ENCODE peak calls at places on chromosomes 12 and 14, in five cellular contexts. L is tibial nerve, W is suprapubic skin, B is adrenal gland, U is upper lobe of left lung. Z is an unnamed sample.

GRCh38 chr12:116571089-116571488 is 11.9 kb downstream of the MAP1LC3B2 start:
- DNase-seq in L (no peak), W (no peak), B (no peak), U (no peak), Z (no peak)

GRCh38 chr12:89862511-89863331 is 154.1 kb upstream of the ATP2B1 start:
- DNase-seq in L (no peak), W (no peak), B (peak; percentile 54), U (peak; percentile 58), Z (no peak)

GRCh38 chr14:96482986-96483385 is 19.2 kb upstream of the PAPOLA start:
- DNase-seq in L (no peak), W (no peak), B (no peak), U (no peak), Z (no peak)

GRCh38 chr12:4816776-4817530 is 92.8 kb upstream of the KCNA1 start:
- DNase-seq in L (no peak), W (no peak), B (no peak), U (no peak), Z (no peak)

GRCh38 chr12:124560519-124560918 is 6.9 kb downstream of the NCOR2 start:
- DNase-seq in L (no peak), W (no peak), B (no peak), U (no peak), Z (no peak)

GRCh38 chr14:68955164-68955921 is 23.8 kb downstream of the ACTN1 start:
- DNase-seq in L (no peak), W (no peak), B (no peak), U (no peak), Z (no peak)

GRCh38 chr14:42002139-42002538 is 395.5 kb downstream of the LRFN5 start:
- DNase-seq in L (no peak), W (no peak), B (no peak), U (no peak), Z (no peak)

GRCh38 chr12:121839106-121839992 is 19.3 kb downstream of the HPD start:
- DNase-seq in L (peak; percentile 100), W (peak; percentile 99), B (peak; percentile 100), U (peak; percentile 100), Z (peak; percentile 96)

GRCh38 chr12:81416571-81416970 is 338.7 kb downstream of the ACSS3 start:
- DNase-seq in L (no peak), W (no peak), B (no peak), U (no peak), Z (no peak)

GRCh38 chr14:104346112-104346462 is 207.7 kb downstream of the KIF26A start:
- DNase-seq in L (no peak), W (peak; percentile 70), B (no peak), U (peak; percentile 16), Z (no peak)

GRCh38 chr12:34403706-34404376 is 381.5 kb downstream of the ALG10 start:
- DNase-seq in L (peak; percentile 3), W (peak; percentile 56), B (no peak), U (peak; percentile 8), Z (no peak)

GRCh38 chr12:26789731-26790644 is 43.0 kb downstream of the ITPR2 start:
- DNase-seq in L (no peak), W (no peak), B (no peak), U (peak; percentile 36), Z (no peak)

GRCh38 chr12:6635856-6636521 is at the start of gene LPAR5:
- DNase-seq in L (no peak), W (no peak), B (no peak), U (peak; percentile 40), Z (no peak)

GRCh38 chr12:47867496-47867941 is 37.3 kb downstream of the VDR start:
- DNase-seq in L (no peak), W (no peak), B (peak; percentile 47), U (peak; percentile 45), Z (no peak)

GRCh38 chr12:54082402-54082892 is 28.8 kb downstream of the HOXC4 start:
- DNase-seq in L (no peak), W (no peak), B (peak; percentile 47), U (no peak), Z (no peak)

GRCh38 chr12:130131025-130131424 is 31.2 kb upstream of the FZD10 start:
- DNase-seq in L (no peak), W (no peak), B (no peak), U (no peak), Z (no peak)

GRCh38 chr14:63467440-63468072 is 75.6 kb downstream of the PPP2R5E start:
- DNase-seq in L (no peak), W (no peak), B (no peak), U (no peak), Z (no peak)

GRCh38 chr14:96304956-96305355 is 48.9 kb downstream of the BDKRB1 start:
- DNase-seq in L (no peak), W (no peak), B (no peak), U (no peak), Z (no peak)

GRCh38 chr12:109770104-109770860 is 56.7 kb downstream of the FAM222A start:
- DNase-seq in L (no peak), W (peak; percentile 65), B (no peak), U (peak; percentile 4), Z (no peak)

GRCh38 chr12:121536929-121537813 is 43.7 kb downstream of the KDM2B start:
- DNase-seq in L (peak; percentile 66), W (peak; percentile 90), B (peak; percentile 92), U (peak; percentile 96), Z (peak; percentile 84)

DNA sequence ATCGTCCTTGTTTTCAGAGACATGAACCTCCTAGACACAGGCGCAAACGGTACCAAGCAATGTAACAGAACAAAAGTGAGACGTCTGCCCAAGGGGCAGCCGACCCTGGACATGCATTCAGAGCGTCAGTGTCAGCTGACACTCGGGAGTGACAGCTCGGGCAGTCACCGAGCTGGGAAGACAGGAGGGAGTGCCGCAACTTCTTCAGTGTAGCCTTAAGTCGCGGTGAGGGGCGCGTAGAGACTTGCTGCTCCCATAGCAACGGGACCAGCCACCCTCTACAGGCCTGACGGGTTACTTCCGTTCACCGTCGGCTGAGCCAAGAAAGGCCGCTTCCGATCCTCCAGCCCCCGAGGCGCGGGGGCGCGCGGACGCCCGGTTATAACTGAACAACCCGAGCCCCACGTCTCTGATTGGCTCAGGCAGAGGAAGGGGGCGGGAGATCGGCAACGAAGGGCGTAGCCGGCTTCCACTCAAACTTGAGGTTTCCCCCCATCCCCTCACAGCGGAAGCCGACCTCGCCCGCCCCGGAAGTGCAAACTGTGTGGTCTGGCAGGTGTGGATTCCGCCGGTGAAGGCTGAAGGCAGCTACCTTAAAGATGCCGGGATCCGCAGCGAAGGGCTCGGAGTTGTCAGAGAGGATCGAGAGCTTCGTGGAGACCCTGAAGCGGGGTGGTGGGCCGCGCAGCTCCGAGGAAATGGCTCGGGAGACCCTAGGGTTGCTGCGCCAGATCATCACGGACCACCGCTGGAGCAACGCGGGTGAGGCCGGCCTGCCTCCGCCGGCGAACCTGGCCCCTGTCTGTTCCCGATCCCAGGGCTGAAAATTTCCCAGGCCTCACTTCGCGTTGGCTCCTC is at the start of gene EIF2B2:
- DNase-seq in L (peak; percentile 96), W (peak; percentile 99), B (peak; percentile 98), U (peak; percentile 98), Z (peak; percentile 87)
- TF ChIP-seq POLR2A in L (peak; percentile 73), W (no peak), B (peak; percentile 61), U (peak; percentile 80), Z (peak; percentile 83)

GRCh38 chr14:106528717-106529116 is 1002.3 kb downstream of the TMEM121 start:
- DNase-seq in L (no peak), W (no peak), B (no peak), U (no peak), Z (no peak)
- TF ChIP-seq POLR2A in L (no peak), W (no peak), B (no peak), U (no peak), Z (no peak)

GRCh38 chr12:32106517-32107366 is at the start of gene BICD1:
- DNase-seq in L (peak; percentile 87), W (peak; percentile 89), B (peak; percentile 88), U (peak; percentile 76), Z (peak; percentile 78)
- TF ChIP-seq POLR2A in L (peak; percentile 78), W (no peak), B (peak; percentile 84), U (no peak), Z (peak; percentile 89)

DNA sequence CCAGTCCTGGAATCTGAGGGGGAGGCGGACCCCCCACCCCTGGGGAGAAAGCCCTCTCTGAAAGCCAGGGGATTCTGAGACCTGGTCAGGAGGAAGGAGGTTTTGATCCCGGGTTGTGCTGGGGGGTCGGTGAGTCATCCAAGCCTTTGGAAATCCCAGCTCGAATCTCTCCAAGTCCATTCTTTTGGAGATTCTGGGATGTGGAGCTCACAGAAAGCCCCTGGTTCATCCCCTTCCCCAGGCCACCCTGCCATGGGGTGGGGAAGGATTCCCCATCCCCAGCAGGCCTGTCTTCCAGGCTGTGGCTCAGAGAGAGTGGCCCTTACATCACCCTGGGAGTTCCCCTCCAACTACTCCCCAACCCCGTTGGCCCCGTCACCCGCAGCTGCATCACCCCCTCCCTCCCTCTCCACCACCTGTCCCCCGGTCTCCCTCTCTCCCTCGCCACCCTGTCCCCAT is 14.3 kb downstream of the EXOC3L4 start:
- DNase-seq in L (no peak), W (no peak), B (peak; percentile 65), U (no peak), Z (peak; percentile 72)
- TF ChIP-seq POLR2A in L (no peak), W (no peak), B (no peak), U (no peak), Z (no peak)

DNA sequence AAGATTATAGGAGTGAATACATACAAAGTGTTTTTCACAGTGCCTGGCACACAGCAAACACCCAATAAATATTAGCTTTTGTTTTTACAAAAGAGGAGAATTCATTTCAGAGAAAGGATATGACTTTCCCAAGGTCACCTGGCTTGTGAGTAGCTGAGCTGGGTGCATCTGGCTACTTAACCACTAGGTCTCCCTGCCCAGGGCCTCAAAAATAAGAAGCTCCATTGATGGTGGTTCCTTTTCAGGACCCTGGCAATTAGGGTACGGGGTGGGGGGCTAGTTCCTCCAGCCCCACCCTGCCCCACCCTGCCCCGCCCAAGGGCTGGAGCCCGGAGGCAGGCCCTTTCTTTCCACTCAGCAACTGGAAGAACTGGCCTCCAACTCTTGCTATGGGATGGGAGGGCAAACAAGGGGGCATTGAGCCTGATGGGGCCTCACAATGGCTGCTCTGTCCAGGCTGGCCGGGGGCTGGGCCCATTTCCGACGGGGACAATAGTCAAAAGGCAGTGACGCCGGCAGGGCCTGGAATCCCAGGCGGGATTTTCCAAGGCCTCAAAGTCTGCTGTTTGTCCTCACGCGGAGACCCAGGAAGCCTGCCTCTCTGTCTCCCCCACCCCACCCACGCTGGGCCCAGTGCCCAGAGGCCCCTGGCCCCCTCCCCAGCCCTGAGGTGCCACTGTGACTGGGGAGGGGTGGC is 8.2 kb upstream of the ATG101 start:
- DNase-seq in L (peak; percentile 42), W (no peak), B (peak; percentile 40), U (no peak), Z (no peak)
- TF ChIP-seq POLR2A in L (peak; percentile 39), W (no peak), B (no peak), U (no peak), Z (no peak)

GRCh38 chr12:52057958-52058576 is 6.8 kb downstream of the NR4A1 start:
- DNase-seq in L (no peak), W (no peak), B (no peak), U (no peak), Z (no peak)

GRCh38 chr12:52059582-52060497 is 8.6 kb downstream of the NR4A1 start:
- DNase-seq in L (no peak), W (no peak), B (peak; percentile 31), U (no peak), Z (no peak)

GRCh38 chr12:52056801-52057613 is 5.8 kb downstream of the NR4A1 start:
- DNase-seq in L (no peak), W (no peak), B (peak; percentile 46), U (no peak), Z (no peak)

GRCh38 chr12:52057614-52057939 is 6.3 kb downstream of the NR4A1 start:
- DNase-seq in L (no peak), W (no peak), B (no peak), U (no peak), Z (no peak)

GRCh38 chr12:52058631-52059324 is 7.5 kb downstream of the NR4A1 start:
- DNase-seq in L (no peak), W (no peak), B (peak; percentile 51), U (no peak), Z (no peak)
- TF ChIP-seq POLR2A in L (peak; percentile 43), W (no peak), B (no peak), U (no peak), Z (no peak)

Z was measured in GM12892.